ENCODE peak calls at places on chromosomes 11 and 22, in ten cellular contexts. X is ELF-1; G is body of pancreas; C is mesendoderm; Y is substantia nigra; M is NCI-H1105 treated with DMSO at 0.1 percent for 48 hours; J is AG08395; B is stimulated activated CD8-positive, alpha-beta memory T cell treated with anti-CD3 and anti-CD28 coated beads, Interleukin-12 subunit alpha, Interleukin-12 subunit beta, amount 100 ng/mL, for 4 hours; U is ureter; F is stimulated activated CD4-positive, alpha-beta T cell treated with anti-CD3 and anti-CD28 coated beads, Interleukin-2, amount 100 ng/mL, for 48 hours. H is an unnamed sample.

GRCh38 chr22:16915711-16916110 is 90.5 kb upstream of the XKR3 start:
- DNase-seq in X (no peak), G (no peak), C (no peak), Y (no peak), M (no peak), J (no peak), B (no peak), U (no peak), F (no peak), H (no peak)

GRCh38 chr11:123047265-123047946 is 14.5 kb downstream of the HSPA8 start:
- DNase-seq in X (no peak), G (no peak), C (no peak), Y (no peak), M (no peak), J (no peak), B (no peak), U (no peak), F (no peak), H (no peak)

GRCh38 chr11:11577246-11577855 is 44.5 kb downstream of the GALNT18 start:
- DNase-seq in X (no peak), G (no peak), C (no peak), Y (no peak), M (no peak), J (no peak), B (no peak), U (no peak), F (no peak), H (no peak)

GRCh38 chr11:67616431-67617242 is 9.9 kb downstream of the NDUFV1 start:
- DNase-seq in X (no peak), G (no peak), C (peak), Y (no peak), M (no peak), J (no peak), B (no peak), U (no peak), F (no peak), H (no peak)

GRCh38 chr11:28168718-28169117 is 60.5 kb downstream of the METTL15 start:
- DNase-seq in X (no peak), G (no peak), C (no peak), Y (no peak), M (no peak), J (no peak), B (no peak), U (no peak), F (no peak), H (no peak)

GRCh38 chr11:127524618-127525017 is 524.0 kb upstream of the KIRREL3 start:
- DNase-seq in X (no peak), G (peak), C (no peak), Y (no peak), M (no peak), J (no peak), B (no peak), U (no peak), F (no peak), H (no peak)

GRCh38 chr11:19244621-19245020 is 3.9 kb upstream of the E2F8 start:
- DNase-seq in X (no peak), G (no peak), C (peak), Y (no peak), M (no peak), J (peak), B (no peak), U (peak), F (no peak), H (no peak)

GRCh38 chr11:34234086-34234740 is 123.6 kb downstream of the ABTB2 start:
- DNase-seq in X (peak), G (peak), C (peak), Y (no peak), M (no peak), J (no peak), B (peak), U (peak), F (peak), H (peak)

GRCh38 chr11:96254087-96254486 is 88.9 kb downstream of the MAML2 start:
- DNase-seq in X (no peak), G (no peak), C (peak), Y (no peak), M (no peak), J (peak), B (no peak), U (no peak), F (no peak), H (no peak)

GRCh38 chr11:76610871-76611475 is 59.6 kb downstream of the LRRC32 start:
- DNase-seq in X (peak), G (no peak), C (peak), Y (no peak), M (peak), J (no peak), B (no peak), U (peak), F (no peak), H (no peak)

GRCh38 chr11:87353904-87354303 is 316.2 kb downstream of the TMEM135 start:
- DNase-seq in X (no peak), G (no peak), C (no peak), Y (no peak), M (no peak), J (no peak), B (no peak), U (no peak), F (no peak), H (no peak)

GRCh38 chr22:49462795-49463194 is 364.9 kb downstream of the BRD1 start:
- DNase-seq in X (no peak), G (no peak), C (no peak), Y (no peak), M (no peak), J (no peak), B (no peak), U (no peak), F (no peak), H (no peak)

GRCh38 chr11:94664336-94664735 is 97.2 kb downstream of the PIWIL4 start:
- DNase-seq in X (no peak), G (no peak), C (no peak), Y (no peak), M (no peak), J (peak), B (no peak), U (no peak), F (no peak), H (no peak)

GRCh38 chr11:46277623-46278386 is at the start of gene CREB3L1:
- DNase-seq in X (no peak), G (peak), C (no peak), Y (no peak), M (no peak), J (peak), B (no peak), U (peak), F (no peak), H (peak)

GRCh38 chr22:38221908-38222796 is 20.4 kb downstream of the MAFF start:
- DNase-seq in X (no peak), G (no peak), C (no peak), Y (no peak), M (no peak), J (no peak), B (no peak), U (no peak), F (no peak), H (no peak)

GRCh38 chr22:39634530-39635399 is 64.2 kb downstream of the CACNA1I start:
- DNase-seq in X (no peak), G (peak), C (peak), Y (no peak), M (no peak), J (peak), B (no peak), U (peak), F (peak), H (no peak)

GRCh38 chr11:95092549-95093324 is 3.1 kb downstream of the ENDOD1 start:
- DNase-seq in X (peak), G (no peak), C (peak), Y (no peak), M (no peak), J (peak), B (no peak), U (no peak), F (peak), H (no peak)